ENCODE peak calls at places on chromosomes 3 and 15, in six cellular contexts. G is stimulated activated naive CD8-positive, alpha-beta T cell treated with anti-CD3 and anti-CD28 coated beads, Interleukin-15, Interleukin-2, amounts not matched to agents 100 U/mL and 50 U/mL, for 24 hours; H is NCI-H1105; R is CD4-positive, alpha-beta T cell; U is ELF-1; X is gastrocnemius medialis. F is an unnamed sample.

GRCh38 chr3:4099607-4100006 is 203.6 kb upstream of the SETMAR start:
- DNase-seq in G (no peak), H (no peak), R (no peak), U (no peak), X (no peak), F (no peak)

GRCh38 chr3:117603097-117603496 is 893.5 kb downstream of the TUSC7 start:
- DNase-seq in G (no peak), H (no peak), R (no peak), U (no peak), X (no peak), F (no peak)

GRCh38 chr3:40736943-40737342 is 212.2 kb downstream of the ZNF621 start:
- DNase-seq in G (no peak), H (no peak), R (no peak), U (no peak), X (no peak), F (no peak)

GRCh38 chr15:37574985-37575384 is 359.5 kb upstream of the TMCO5A start:
- DNase-seq in G (no peak), H (no peak), R (no peak), U (no peak), X (no peak), F (no peak)

GRCh38 chr3:141275032-141275422 is 43.4 kb downstream of the PXYLP1 start:
- DNase-seq in G (no peak), H (no peak), R (no peak), U (no peak), X (no peak), F (no peak)

GRCh38 chr3:152183473-152183872 is 85.3 kb upstream of the MBNL1 start:
- DNase-seq in G (peak), H (peak), R (peak), U (peak), X (peak), F (no peak)

GRCh38 chr3:178736300-178736699 is 200.1 kb downstream of the KCNMB2 start:
- DNase-seq in G (no peak), H (no peak), R (no peak), U (peak), X (no peak), F (no peak)

GRCh38 chr3:169430687-169431404 is 232.7 kb downstream of the MECOM start:
- DNase-seq in G (peak), H (no peak), R (no peak), U (no peak), X (no peak), F (peak)

GRCh38 chr15:81398456-81398855 is 24.4 kb upstream of the TMC3 start:
- DNase-seq in G (no peak), H (no peak), R (no peak), U (no peak), X (no peak), F (no peak)

GRCh38 chr3:51977449-51978142 is 2.7 kb downstream of the ABHD14A start:
- DNase-seq in G (no peak), H (no peak), R (peak), U (no peak), X (no peak), F (no peak)